ENCODE peak calls at places on chromosomes 16 and 17, in six cellular contexts. S is H1, I is K562, H is HCT116, C is NT2/D1, V is HepG2. U is an unnamed sample.

GRCh38 chr16:57592591-57593003 is 35.8 kb upstream of the ADGRG1 start:
- DNase-seq in S (no peak), I (no peak), H (no peak), C (no peak), V (no peak), U (no peak)

GRCh38 chr17:33513769-33514168 is 220.7 kb upstream of the ASIC2 start:
- DNase-seq in S (no peak), I (no peak), H (no peak), C (no peak), V (no peak), U (no peak)

GRCh38 chr17:65917560-65917959 is 274.4 kb downstream of the CEP112 start:
- DNase-seq in S (no peak), I (no peak), H (no peak), C (no peak), V (no peak), U (no peak)

GRCh38 chr17:1001640-1002411 is 4.9 kb downstream of the TIMM22 start:
- DNase-seq in S (no peak), I (no peak), H (no peak), C (no peak), V (no peak), U (no peak)

GRCh38 chr17:19370493-19370960 is 7.8 kb upstream of the MAPK7 start:
- DNase-seq in S (no peak), I (no peak), H (no peak), C (no peak), V (no peak), U (no peak)

GRCh38 chr17:35368086-35368824 is 5.2 kb downstream of the SLFN11 start:
- DNase-seq in S (no peak), I (no peak), H (no peak), C (no peak), V (no peak), U (peak)

GRCh38 chr16:11052080-11052808 is 107.9 kb downstream of the CLEC16A start:
- DNase-seq in S (no peak), I (no peak), H (no peak), C (no peak), V (no peak), U (peak)

GRCh38 chr16:12362482-12363458 is 386.2 kb downstream of the SNX29 start:
- DNase-seq in S (no peak), I (no peak), H (no peak), C (no peak), V (no peak), U (no peak)

GRCh38 chr17:32152130-32152529 is 9.8 kb downstream of the RHOT1 start:
- DNase-seq in S (no peak), I (no peak), H (no peak), C (no peak), V (peak), U (no peak)

GRCh38 chr16:53281859-53282258 is 152.4 kb upstream of the RBL2 start:
- DNase-seq in S (no peak), I (no peak), H (no peak), C (no peak), V (no peak), U (no peak)

GRCh38 chr17:71969500-71969899 is 151.3 kb upstream of the SOX9 start:
- DNase-seq in S (no peak), I (no peak), H (no peak), C (no peak), V (no peak), U (no peak)
- TF ChIP-seq ZNF274 in S (no peak), I (no peak), H (no peak), C (no peak), V (no peak), U (no peak)

GRCh38 chr17:55777471-55777971 is 26.7 kb downstream of the PCTP start:
- DNase-seq in S (no peak), I (no peak), H (no peak), C (no peak), V (no peak), U (no peak)
- TF ChIP-seq ZNF274 in S (no peak), I (no peak), H (no peak), C (no peak), V (no peak), U (no peak)

GRCh38 chr17:36597866-36598777 is 3.3 kb upstream of the MRM1 start:
- DNase-seq in S (no peak), I (no peak), H (no peak), C (no peak), V (no peak), U (no peak)
- TF ChIP-seq ZNF274 in S (no peak), I (no peak), H (no peak), C (no peak), V (no peak), U (no peak)

GRCh38 chr17:30840775-30841174 is 9.0 kb downstream of the ATAD5 start:
- DNase-seq in S (no peak), I (no peak), H (no peak), C (no peak), V (no peak), U (no peak)
- TF ChIP-seq ZNF274 in S (no peak), I (no peak), H (no peak), C (no peak), V (no peak), U (no peak)

DNA sequence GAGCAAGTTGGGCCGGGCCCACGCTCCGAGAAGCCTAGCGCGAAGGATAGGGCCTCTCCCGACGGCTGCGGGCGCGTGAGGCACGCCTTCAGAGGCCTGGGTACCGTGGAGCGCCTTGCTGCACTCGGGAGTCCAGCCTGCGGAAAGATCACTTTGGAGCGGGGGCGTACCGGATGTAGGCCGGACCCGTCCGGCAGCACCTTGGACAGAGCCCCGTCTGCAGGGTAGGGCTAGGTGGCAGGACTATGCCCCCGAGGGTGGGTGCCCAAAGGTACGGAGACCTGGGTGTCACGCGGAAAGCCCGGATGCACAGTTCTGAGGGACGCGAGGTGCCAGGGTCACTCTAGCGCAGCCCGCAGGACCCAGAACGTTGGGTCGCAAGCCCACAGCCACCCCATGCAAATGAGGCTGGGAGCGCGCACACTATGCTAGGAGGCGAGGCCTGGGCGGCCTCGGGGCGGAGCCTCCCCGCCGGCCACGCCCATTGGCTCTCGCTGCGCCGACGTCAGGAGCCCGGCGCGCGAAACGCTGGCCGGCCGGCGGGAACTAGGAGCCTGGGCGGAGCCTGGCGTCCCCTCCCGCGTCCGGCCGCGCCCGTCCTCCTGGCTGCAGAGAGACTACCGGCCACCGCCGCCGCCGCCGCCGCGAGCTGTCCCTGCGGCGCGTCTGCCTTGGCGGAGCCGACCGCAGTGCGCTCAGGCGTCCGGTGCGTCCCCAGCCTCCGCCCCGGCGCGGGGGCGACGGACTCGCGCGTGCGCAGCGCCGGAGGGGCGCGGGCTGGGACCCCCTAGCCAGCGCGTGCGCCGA is at the start of gene PAQR4:
- DNase-seq in S (no peak), I (peak), H (peak), C (peak), V (peak), U (peak)
- TF ChIP-seq ZNF274 in S (no peak), I (no peak), H (no peak), C (no peak), V (peak), U (no peak)

GRCh38 chr17:50668025-50668837 is 33.5 kb downstream of the ABCC3 start:
- DNase-seq in S (no peak), I (no peak), H (no peak), C (no peak), V (no peak), U (no peak)

GRCh38 chr17:50665838-50666237 is 31.2 kb downstream of the ABCC3 start:
- DNase-seq in S (no peak), I (no peak), H (no peak), C (no peak), V (no peak), U (no peak)

GRCh38 chr17:50666316-50666715 is 31.6 kb downstream of the ABCC3 start:
- DNase-seq in S (no peak), I (no peak), H (no peak), C (no peak), V (no peak), U (no peak)

GRCh38 chr17:50667259-50668024 is 32.8 kb downstream of the ABCC3 start:
- DNase-seq in S (no peak), I (no peak), H (no peak), C (no peak), V (no peak), U (no peak)

DNA sequence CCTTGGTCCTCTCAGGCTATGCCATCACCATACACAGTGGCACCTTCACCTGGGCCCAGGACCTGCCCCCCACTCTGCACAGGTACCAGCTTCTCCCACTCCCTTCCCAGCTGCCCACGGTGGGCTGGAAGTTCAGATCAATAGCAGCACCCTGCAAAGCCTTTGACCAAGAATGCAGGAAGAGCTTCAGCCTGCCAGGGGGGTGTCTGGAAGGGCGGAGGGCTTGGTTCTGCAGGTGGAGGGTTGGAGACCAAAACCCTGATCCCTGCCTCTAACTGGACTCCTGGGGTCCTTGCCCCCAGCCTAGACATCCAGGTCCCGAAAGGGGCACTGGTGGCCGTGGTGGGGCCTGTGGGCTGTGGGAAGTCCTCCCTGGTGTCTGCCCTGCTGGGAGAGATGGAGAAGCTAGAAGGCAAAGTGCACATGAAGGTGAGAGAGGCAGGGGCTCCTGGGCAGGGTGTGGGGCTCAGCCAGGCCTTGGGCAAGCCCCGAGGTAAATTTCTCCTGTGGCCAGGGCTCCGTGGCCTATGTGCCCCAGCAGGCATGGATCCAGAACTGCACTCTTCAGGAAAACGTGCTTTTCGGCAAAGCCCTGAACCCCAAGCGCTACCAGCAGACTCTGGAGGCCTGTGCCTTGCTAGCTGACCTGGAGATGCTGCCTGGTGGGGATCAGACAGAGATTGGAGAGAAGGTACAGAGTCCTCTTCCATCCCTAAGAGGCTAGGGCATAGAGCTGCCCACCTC is 34.3 kb downstream of the ABCC3 start:
- DNase-seq in S (no peak), I (no peak), H (no peak), C (no peak), V (no peak), U (no peak)
- TF ChIP-seq ZNF274 in S (no peak), I (no peak), H (no peak), C (no peak), V (no peak), U (no peak)

GRCh38 chr16:85232369-85233142 is 120.3 kb upstream of the CIBAR2 start:
- DNase-seq in S (no peak), I (no peak), H (no peak), C (no peak), V (no peak), U (no peak)

GRCh38 chr16:85229869-85230416 is 117.7 kb upstream of the CIBAR2 start:
- DNase-seq in S (no peak), I (no peak), H (no peak), C (no peak), V (no peak), U (no peak)

GRCh38 chr16:85234310-85235235 is 122.3 kb upstream of the CIBAR2 start:
- DNase-seq in S (peak), I (peak), H (no peak), C (peak), V (peak), U (no peak)

GRCh38 chr16:85233520-85233919 is 121.2 kb upstream of the CIBAR2 start:
- DNase-seq in S (no peak), I (no peak), H (no peak), C (no peak), V (no peak), U (no peak)

DNA sequence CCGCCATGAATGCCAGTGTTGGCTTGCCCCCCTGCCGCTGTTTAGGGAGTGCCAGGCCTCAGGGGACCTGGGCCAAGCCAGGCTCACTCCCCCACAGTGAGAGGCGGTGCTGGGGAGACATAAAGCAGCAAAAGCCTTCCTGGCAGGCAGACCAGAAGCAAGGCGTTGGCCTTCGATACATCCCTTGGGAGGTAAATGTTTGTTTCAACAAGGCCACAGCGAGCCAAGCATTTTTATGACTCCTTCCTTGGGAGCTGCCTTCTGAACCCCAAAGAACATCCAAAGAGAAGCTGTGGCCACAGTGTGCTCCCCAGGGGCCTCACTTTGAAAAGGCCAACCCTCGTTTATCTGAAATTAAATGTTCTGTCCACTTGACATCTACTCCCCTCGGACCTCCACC is 119.7 kb upstream of the CIBAR2 start:
- DNase-seq in S (no peak), I (no peak), H (no peak), C (no peak), V (no peak), U (no peak)
- TF ChIP-seq ZNF274 in S (no peak), I (no peak), H (no peak), C (no peak), V (no peak), U (no peak)

GRCh38 chr17:63540581-63540980 is 9.7 kb upstream of the DCAF7 start:
- DNase-seq in S (no peak), I (no peak), H (no peak), C (no peak), V (no peak), U (no peak)
- TF ChIP-seq ZNF274 in S (no peak), I (no peak), H (no peak), C (no peak), V (no peak), U (no peak)

U was measured in GM12878.